ENCODE peak calls at places on chromosomes 5 and 9, in six cellular contexts. One of them, this sample, is unnamed.

GRCh38 chr5:104763163-104763562 is 1200.6 kb upstream of the NUDT12 start:
- DNase-seq in PC-3: no peak
- DNase-seq in right cardiac atrium: no peak
- DNase-seq in Karpas-422: no peak
- DNase-seq in left lung: no peak
- DNase-seq in CD4-positive, CD25-positive, alpha-beta regulatory T cell: no peak
- DNase-seq in this sample: no peak

GRCh38 chr5:122076669-122077450 is 1.2 kb downstream of the LOX start:
- DNase-seq in right cardiac atrium: peak; percentile 92
- DNase-seq in left lung: peak; percentile 85
- DNase-seq in Karpas-422: no peak
- DNase-seq in PC-3: peak; percentile 62
- DNase-seq in CD4-positive, CD25-positive, alpha-beta regulatory T cell: no peak
- DNase-seq in this sample: peak; percentile 4

GRCh38 chr9:76591256-76591950 is 132.4 kb downstream of the GCNT1 start:
- DNase-seq in left lung: no peak
- DNase-seq in Karpas-422: no peak
- DNase-seq in right cardiac atrium: no peak
- DNase-seq in CD4-positive, CD25-positive, alpha-beta regulatory T cell: no peak
- DNase-seq in PC-3: no peak
- DNase-seq in this sample: no peak

GRCh38 chr5:77885501-77885900 is 109.4 kb upstream of the TBCA start:
- DNase-seq in Karpas-422: no peak
- DNase-seq in PC-3: no peak
- DNase-seq in right cardiac atrium: no peak
- DNase-seq in CD4-positive, CD25-positive, alpha-beta regulatory T cell: no peak
- DNase-seq in left lung: no peak
- DNase-seq in this sample: no peak

GRCh38 chr9:83330207-83331196 is 207.7 kb downstream of the FRMD3 start:
- DNase-seq in PC-3: peak; percentile 26
- DNase-seq in right cardiac atrium: no peak
- DNase-seq in CD4-positive, CD25-positive, alpha-beta regulatory T cell: no peak
- DNase-seq in left lung: no peak
- DNase-seq in Karpas-422: peak; percentile 60
- DNase-seq in this sample: no peak

GRCh38 chr5:33817301-33817700 is 74.5 kb downstream of the ADAMTS12 start:
- DNase-seq in Karpas-422: no peak
- DNase-seq in CD4-positive, CD25-positive, alpha-beta regulatory T cell: no peak
- DNase-seq in right cardiac atrium: no peak
- DNase-seq in left lung: no peak
- DNase-seq in PC-3: peak; percentile 58
- DNase-seq in this sample: no peak

GRCh38 chr9:133870598-133871595 is 121.2 kb downstream of the VAV2 start:
- DNase-seq in left lung: no peak
- DNase-seq in CD4-positive, CD25-positive, alpha-beta regulatory T cell: no peak
- DNase-seq in right cardiac atrium: no peak
- DNase-seq in Karpas-422: no peak
- DNase-seq in PC-3: no peak
- DNase-seq in this sample: no peak

GRCh38 chr5:109281136-109281690 is 128.6 kb downstream of the PJA2 start:
- DNase-seq in CD4-positive, CD25-positive, alpha-beta regulatory T cell: no peak
- DNase-seq in left lung: no peak
- DNase-seq in right cardiac atrium: no peak
- DNase-seq in PC-3: no peak
- DNase-seq in Karpas-422: no peak
- DNase-seq in this sample: no peak

GRCh38 chr9:125442471-125442870 is 180.8 kb downstream of the GAPVD1 start:
- DNase-seq in CD4-positive, CD25-positive, alpha-beta regulatory T cell: no peak
- DNase-seq in right cardiac atrium: no peak
- DNase-seq in Karpas-422: no peak
- DNase-seq in left lung: no peak
- DNase-seq in PC-3: no peak
- DNase-seq in this sample: no peak

GRCh38 chr5:926416-927171 is 33.9 kb downstream of the TRIP13 start:
- DNase-seq in PC-3: no peak
- DNase-seq in right cardiac atrium: peak; percentile 77
- DNase-seq in left lung: no peak
- DNase-seq in CD4-positive, CD25-positive, alpha-beta regulatory T cell: no peak
- DNase-seq in Karpas-422: no peak
- DNase-seq in this sample: peak; percentile 16

GRCh38 chr5:32710859-32711692 is at the start of gene NPR3:
- DNase-seq in right cardiac atrium: peak; percentile 82
- DNase-seq in Karpas-422: no peak
- DNase-seq in PC-3: peak; percentile 20
- DNase-seq in CD4-positive, CD25-positive, alpha-beta regulatory T cell: no peak
- DNase-seq in left lung: no peak
- DNase-seq in this sample: no peak

GRCh38 chr9:129436751-129437625 is 183.9 kb downstream of the C9orf50 start:
- DNase-seq in left lung: peak; percentile 49
- DNase-seq in CD4-positive, CD25-positive, alpha-beta regulatory T cell: no peak
- DNase-seq in PC-3: peak; percentile 21
- DNase-seq in Karpas-422: no peak
- DNase-seq in right cardiac atrium: peak; percentile 94
- DNase-seq in this sample: peak; percentile 45

GRCh38 chr5:54480296-54480695 is 24.8 kb downstream of the HSPB3 start:
- DNase-seq in Karpas-422: no peak
- DNase-seq in left lung: no peak
- DNase-seq in PC-3: no peak
- DNase-seq in CD4-positive, CD25-positive, alpha-beta regulatory T cell: no peak
- DNase-seq in right cardiac atrium: no peak
- DNase-seq in this sample: no peak

GRCh38 chr5:96952118-96952750 is 16.4 kb downstream of the LNPEP start:
- DNase-seq in left lung: no peak
- DNase-seq in CD4-positive, CD25-positive, alpha-beta regulatory T cell: no peak
- DNase-seq in PC-3: no peak
- DNase-seq in Karpas-422: no peak
- DNase-seq in right cardiac atrium: no peak
- DNase-seq in this sample: no peak

GRCh38 chr9:92723299-92723625 is 41.4 kb downstream of the BICD2 start:
- DNase-seq in left lung: no peak
- DNase-seq in CD4-positive, CD25-positive, alpha-beta regulatory T cell: no peak
- DNase-seq in right cardiac atrium: no peak
- DNase-seq in Karpas-422: no peak
- DNase-seq in PC-3: peak; percentile 41
- DNase-seq in this sample: no peak

GRCh38 chr9:8845376-8845775 is 1045.8 kb upstream of the DMAC1 start:
- DNase-seq in PC-3: no peak
- DNase-seq in CD4-positive, CD25-positive, alpha-beta regulatory T cell: no peak
- DNase-seq in Karpas-422: no peak
- DNase-seq in right cardiac atrium: peak; percentile 49
- DNase-seq in left lung: no peak
- DNase-seq in this sample: no peak

GRCh38 chr5:73321757-73322452 is 126.7 kb downstream of the FOXD1 start:
- DNase-seq in PC-3: peak; percentile 89
- DNase-seq in left lung: no peak
- DNase-seq in right cardiac atrium: no peak
- DNase-seq in Karpas-422: no peak
- DNase-seq in CD4-positive, CD25-positive, alpha-beta regulatory T cell: no peak
- DNase-seq in this sample: no peak

DNA sequence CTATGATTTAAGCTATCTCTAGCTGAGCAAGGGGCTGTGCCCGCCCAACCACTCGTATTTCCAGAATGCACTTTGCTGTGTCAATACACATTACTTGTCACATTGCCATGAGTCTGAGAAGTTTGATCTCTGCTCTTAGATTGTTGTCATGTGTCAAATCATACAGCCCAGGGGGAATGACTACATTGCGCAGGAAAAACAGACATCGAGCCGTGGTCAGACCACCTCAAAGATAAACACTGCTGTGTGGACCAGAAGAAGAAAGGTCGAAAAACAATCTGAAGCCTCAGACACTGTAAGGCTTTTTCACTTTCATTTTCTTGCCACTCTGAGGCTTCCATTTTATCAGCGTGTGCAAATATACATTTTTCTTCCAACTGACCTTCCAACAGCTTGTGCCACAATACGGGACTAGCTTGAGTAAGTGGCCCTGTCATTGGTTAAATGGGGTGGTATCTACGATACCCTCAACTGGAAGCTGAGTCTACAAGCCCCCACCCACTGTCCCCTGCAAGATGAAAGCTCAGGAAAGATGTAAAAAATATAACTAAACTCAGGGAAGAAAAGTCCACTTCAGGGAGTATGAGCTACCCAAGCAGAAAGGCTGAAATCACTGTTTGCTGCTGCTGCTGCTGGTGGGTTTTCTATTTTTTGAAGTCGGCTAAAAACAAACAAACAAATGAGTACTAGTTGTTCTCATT is 603.0 kb downstream of the BNC2 start:
- DNase-seq in Karpas-422: no peak
- DNase-seq in PC-3: peak; percentile 89
- DNase-seq in CD4-positive, CD25-positive, alpha-beta regulatory T cell: no peak
- DNase-seq in left lung: no peak
- DNase-seq in right cardiac atrium: no peak
- DNase-seq in this sample: no peak
- H3K4me3 ChIP-seq in Karpas-422: no peak overlapping the region
- H3K4me3 ChIP-seq in PC-3: peak overlapping the region; percentile 56
- H3K4me3 ChIP-seq in CD4-positive, CD25-positive, alpha-beta regulatory T cell: peak overlapping the region; percentile 10
- H3K4me3 ChIP-seq in left lung: peak overlapping the region; percentile 24
- H3K4me3 ChIP-seq in right cardiac atrium: peak overlapping the region; percentile 52
- H3K4me3 ChIP-seq in this sample: no peak overlapping the region

GRCh38 chr9:131833906-131834305 is 94.0 kb upstream of the RAPGEF1 start:
- DNase-seq in PC-3: peak; percentile 16
- DNase-seq in left lung: no peak
- DNase-seq in CD4-positive, CD25-positive, alpha-beta regulatory T cell: no peak
- DNase-seq in right cardiac atrium: no peak
- DNase-seq in Karpas-422: no peak
- DNase-seq in this sample: no peak

GRCh38 chr9:131836021-131836420 is 96.1 kb upstream of the RAPGEF1 start:
- DNase-seq in right cardiac atrium: no peak
- DNase-seq in CD4-positive, CD25-positive, alpha-beta regulatory T cell: no peak
- DNase-seq in Karpas-422: no peak
- DNase-seq in PC-3: no peak
- DNase-seq in left lung: no peak
- DNase-seq in this sample: no peak

GRCh38 chr9:131833083-131833482 is 93.2 kb upstream of the RAPGEF1 start:
- DNase-seq in Karpas-422: no peak
- DNase-seq in right cardiac atrium: no peak
- DNase-seq in PC-3: no peak
- DNase-seq in left lung: no peak
- DNase-seq in CD4-positive, CD25-positive, alpha-beta regulatory T cell: no peak
- DNase-seq in this sample: no peak

GRCh38 chr9:131835132-131835910 is 95.4 kb upstream of the RAPGEF1 start:
- DNase-seq in PC-3: no peak
- DNase-seq in left lung: no peak
- DNase-seq in right cardiac atrium: no peak
- DNase-seq in CD4-positive, CD25-positive, alpha-beta regulatory T cell: no peak
- DNase-seq in Karpas-422: no peak
- DNase-seq in this sample: no peak

GRCh38 chr9:131834721-131835120 is 94.8 kb upstream of the RAPGEF1 start:
- DNase-seq in PC-3: no peak
- DNase-seq in right cardiac atrium: no peak
- DNase-seq in left lung: no peak
- DNase-seq in Karpas-422: no peak
- DNase-seq in CD4-positive, CD25-positive, alpha-beta regulatory T cell: no peak
- DNase-seq in this sample: no peak
- H3K27me3 ChIP-seq in PC-3: no peaks in the 10 kb centered on the region
- H3K27me3 ChIP-seq in right cardiac atrium: no peaks in the 10 kb centered on the region
- H3K27me3 ChIP-seq in left lung: no peaks in the 10 kb centered on the region
- H3K27me3 ChIP-seq in Karpas-422: no peaks in the 10 kb centered on the region
- H3K27me3 ChIP-seq in CD4-positive, CD25-positive, alpha-beta regulatory T cell: no peaks in the 10 kb centered on the region
- H3K27me3 ChIP-seq in this sample: no peaks in the 10 kb centered on the region

GRCh38 chr9:79661279-79661678 is 89.5 kb downstream of the TLE4 start:
- DNase-seq in Karpas-422: no peak
- DNase-seq in right cardiac atrium: no peak
- DNase-seq in CD4-positive, CD25-positive, alpha-beta regulatory T cell: no peak
- DNase-seq in PC-3: no peak
- DNase-seq in left lung: no peak
- DNase-seq in this sample: no peak
- H3K27ac ChIP-seq in Karpas-422: no peak overlapping the region
- H3K27ac ChIP-seq in right cardiac atrium: no peak overlapping the region
- H3K27ac ChIP-seq in CD4-positive, CD25-positive, alpha-beta regulatory T cell: no peak overlapping the region
- H3K27ac ChIP-seq in PC-3: no peak overlapping the region
- H3K27ac ChIP-seq in left lung: no peak overlapping the region
- H3K27ac ChIP-seq in this sample: no peak overlapping the region

GRCh38 chr5:115297043-115297442 is 589 bp upstream of the CCDC112 start:
- DNase-seq in right cardiac atrium: no peak
- DNase-seq in Karpas-422: no peak
- DNase-seq in left lung: no peak
- DNase-seq in PC-3: peak; percentile 4
- DNase-seq in CD4-positive, CD25-positive, alpha-beta regulatory T cell: no peak
- DNase-seq in this sample: no peak
- H3K4me3 ChIP-seq in right cardiac atrium: peak overlapping the region; percentile 97
- H3K4me3 ChIP-seq in Karpas-422: peak overlapping the region; percentile 65
- H3K4me3 ChIP-seq in left lung: peak overlapping the region; percentile 69
- H3K4me3 ChIP-seq in PC-3: peak overlapping the region; percentile 15
- H3K4me3 ChIP-seq in CD4-positive, CD25-positive, alpha-beta regulatory T cell: peak overlapping the region; percentile 61
- H3K4me3 ChIP-seq in this sample: no peak overlapping the region

GRCh38 chr5:139904566-139905400 is 109.2 kb downstream of the PSD2 start:
- DNase-seq in PC-3: no peak
- DNase-seq in left lung: no peak
- DNase-seq in Karpas-422: no peak
- DNase-seq in right cardiac atrium: no peak
- DNase-seq in CD4-positive, CD25-positive, alpha-beta regulatory T cell: no peak
- DNase-seq in this sample: no peak
- H3K27me3 ChIP-seq in PC-3: peaks cover 18% of the 10 kb centered on the region
- H3K27me3 ChIP-seq in left lung: peaks cover 37% of the 10 kb centered on the region
- H3K27me3 ChIP-seq in Karpas-422: no peaks in the 10 kb centered on the region
- H3K27me3 ChIP-seq in right cardiac atrium: no peaks in the 10 kb centered on the region
- H3K27me3 ChIP-seq in CD4-positive, CD25-positive, alpha-beta regulatory T cell: peaks cover 25% of the 10 kb centered on the region
- H3K27me3 ChIP-seq in this sample: peaks cover 36% of the 10 kb centered on the region

This sample was measured in CD4-positive, alpha-beta memory T cell.